ENCODE peak calls at places on chromosome 1, in four cellular contexts. U, T, B and R are unnamed samples.

GRCh38 chr1:201655243-201655642 is 116.3 kb downstream of the NAV1 start:
- DNase-seq in U (no peak), T (no peak), B (no peak), R (no peak)

GRCh38 chr1:200890818-200891773 is 3.6 kb upstream of the INAVA start:
- DNase-seq in U (no peak), T (peak; percentile 68), B (peak; percentile 25), R (peak; percentile 62)

GRCh38 chr1:177174921-177175634 is 4.3 kb downstream of the BRINP2 start:
- DNase-seq in U (no peak), T (no peak), B (no peak), R (no peak)

GRCh38 chr1:247367786-247368342 is 36.2 kb upstream of the ZNF496 start:
- DNase-seq in U (no peak), T (no peak), B (no peak), R (no peak)

GRCh38 chr1:16181887-16182719 is 26.2 kb upstream of the EPHA2 start:
- DNase-seq in U (no peak), T (peak; percentile 84), B (no peak), R (no peak)

GRCh38 chr1:72281637-72282270 is 585 bp downstream of the NEGR1 start:
- DNase-seq in U (no peak), T (no peak), B (no peak), R (no peak)

GRCh38 chr1:232865118-232865931 is 60.1 kb downstream of the MAP10 start:
- DNase-seq in U (no peak), T (no peak), B (no peak), R (no peak)

GRCh38 chr1:32447469-32448185 is 17.2 kb upstream of the ZBTB8B start:
- DNase-seq in U (no peak), T (no peak), B (no peak), R (no peak)

GRCh38 chr1:57411262-57411661 is 12.6 kb downstream of the DAB1 start:
- DNase-seq in U (no peak), T (no peak), B (no peak), R (no peak)

GRCh38 chr1:106798991-106799390 is 257.5 kb upstream of the PRMT6 start:
- DNase-seq in U (no peak), T (no peak), B (no peak), R (no peak)

GRCh38 chr1:43221256-43221778 is 48.5 kb upstream of the TMEM125 start:
- DNase-seq in U (no peak), T (no peak), B (no peak), R (no peak)

GRCh38 chr1:73755649-73756048 is 442.3 kb downstream of the LRRIQ3 start:
- DNase-seq in U (no peak), T (no peak), B (no peak), R (no peak)

GRCh38 chr1:9273177-9273576 is 19.5 kb upstream of the SPSB1 start:
- DNase-seq in U (no peak), T (no peak), B (no peak), R (no peak)

GRCh38 chr1:17046043-17046657 is 7.7 kb downstream of the SDHB start:
- DNase-seq in U (no peak), T (no peak), B (no peak), R (no peak)

GRCh38 chr1:28668191-28668955 is at the start of gene GMEB1:
- DNase-seq in U (peak; percentile 73), T (peak; percentile 91), B (peak; percentile 87), R (peak; percentile 88)

GRCh38 chr1:116908266-116908665 is 1.4 kb upstream of the PTGFRN start:
- DNase-seq in U (no peak), T (no peak), B (no peak), R (no peak)